ENCODE peak calls at places on chromosomes 3 and 15, in four cellular contexts. P, W, V and T are unnamed samples.

GRCh38 chr15:68314563-68314962 is 37.0 kb downstream of the FEM1B start:
- DNase-seq in P (no peak), W (no peak), V (no peak), T (no peak)

GRCh38 chr3:187717572-187717971 is 15.2 kb upstream of the RTP2 start:
- DNase-seq in P (no peak), W (no peak), V (no peak), T (no peak)

GRCh38 chr3:30467596-30468238 is 138.7 kb upstream of the TGFBR2 start:
- DNase-seq in P (no peak), W (no peak), V (no peak), T (peak)

GRCh38 chr3:32842987-32843386 is 25.2 kb downstream of the TRIM71 start:
- DNase-seq in P (no peak), W (peak), V (no peak), T (no peak)

GRCh38 chr3:171234298-171235020 is 207.9 kb upstream of the SLC2A2 start:
- DNase-seq in P (no peak), W (no peak), V (no peak), T (no peak)

GRCh38 chr3:148420251-148420650 is 277.5 kb upstream of the AGTR1 start:
- DNase-seq in P (no peak), W (no peak), V (no peak), T (no peak)

GRCh38 chr3:56342475-56342874 is 125.8 kb downstream of the ERC2 start:
- DNase-seq in P (no peak), W (no peak), V (no peak), T (peak)

GRCh38 chr3:76369170-76369569 is 583.8 kb upstream of the ZNF717 start:
- DNase-seq in P (peak), W (no peak), V (peak), T (peak)

GRCh38 chr15:63880019-63880418 is 46.3 kb upstream of the HERC1 start:
- DNase-seq in P (no peak), W (no peak), V (no peak), T (no peak)

GRCh38 chr15:61195116-61196002 is 33.7 kb downstream of the RORA start:
- DNase-seq in P (peak), W (no peak), V (peak), T (peak)

GRCh38 chr3:138774529-138775253 is 60.0 kb downstream of the PIK3CB start:
- DNase-seq in P (peak), W (no peak), V (peak), T (peak)

GRCh38 chr3:197224034-197224444 is 74.4 kb downstream of the DLG1 start:
- DNase-seq in P (peak), W (peak), V (peak), T (peak)

GRCh38 chr3:133573629-133574194 is at the start of gene CDV3:
- DNase-seq in P (no peak), W (peak), V (peak), T (no peak)

GRCh38 chr15:85044251-85044853 is 62.7 kb downstream of the PDE8A start:
- DNase-seq in P (peak), W (peak), V (peak), T (peak)

GRCh38 chr3:169556909-169557308 is 106.6 kb downstream of the MECOM start:
- DNase-seq in P (no peak), W (no peak), V (no peak), T (peak)

GRCh38 chr15:87576486-87577176 is 679.9 kb downstream of the NTRK3 start:
- DNase-seq in P (no peak), W (no peak), V (no peak), T (no peak)

GRCh38 chr3:197613187-197613586 is 57.4 kb upstream of the BDH1 start:
- DNase-seq in P (no peak), W (no peak), V (no peak), T (no peak)

GRCh38 chr3:66554178-66554577 is 53.4 kb upstream of the LRIG1 start:
- DNase-seq in P (peak), W (no peak), V (no peak), T (peak)

GRCh38 chr3:181879926-181880325 is 168.2 kb downstream of the SOX2 start:
- DNase-seq in P (peak), W (no peak), V (no peak), T (peak)

GRCh38 chr3:49725906-49726681 is 2.3 kb upstream of the GMPPB start:
- DNase-seq in P (no peak), W (no peak), V (no peak), T (no peak)

GRCh38 chr3:98874602-98875249 is 26.8 kb downstream of the DCBLD2 start:
- DNase-seq in P (no peak), W (no peak), V (no peak), T (no peak)

GRCh38 chr15:66489179-66489791 is 8.3 kb downstream of the SNAPC5 start:
- DNase-seq in P (no peak), W (no peak), V (no peak), T (no peak)

GRCh38 chr3:39189648-39190269 is 2.6 kb downstream of the XIRP1 start:
- DNase-seq in P (peak), W (peak), V (peak), T (peak)

GRCh38 chr3:100737334-100737733 is 28.0 kb downstream of the TFG start:
- DNase-seq in P (peak), W (peak), V (peak), T (peak)